ENCODE peak calls at places on chromosomes 7 and 10, in seven cellular contexts. One of them, this sample, is unnamed.

GRCh38 chr10:28043941-28044340 is 45.1 kb upstream of the ODAD2 start:
- DNase-seq in H1: no peak
- DNase-seq in activated CD4-positive, alpha-beta T cell treated with anti-CD3 and anti-CD28 coated beads, Interleukin-2, amount 10 ng/mL, durations not matched to agents 24 days and 14 days: no peak
- DNase-seq in bronchial epithelial cell: no peak
- DNase-seq in MCF 10A: no peak
- DNase-seq in effector memory CD4-positive, alpha-beta T cell: no peak
- DNase-seq in skeletal muscle cell: no peak
- DNase-seq in this sample: no peak

GRCh38 chr10:32981760-32982159 is 23.7 kb upstream of the ITGB1 start:
- DNase-seq in H1: no peak
- DNase-seq in activated CD4-positive, alpha-beta T cell treated with anti-CD3 and anti-CD28 coated beads, Interleukin-2, amount 10 ng/mL, durations not matched to agents 24 days and 14 days: peak
- DNase-seq in bronchial epithelial cell: peak
- DNase-seq in MCF 10A: peak
- DNase-seq in effector memory CD4-positive, alpha-beta T cell: no peak
- DNase-seq in skeletal muscle cell: no peak
- DNase-seq in this sample: no peak

GRCh38 chr7:117630907-117631564 is 151.2 kb downstream of the CFTR start:
- DNase-seq in H1: no peak
- DNase-seq in activated CD4-positive, alpha-beta T cell treated with anti-CD3 and anti-CD28 coated beads, Interleukin-2, amount 10 ng/mL, durations not matched to agents 24 days and 14 days: no peak
- DNase-seq in bronchial epithelial cell: no peak
- DNase-seq in MCF 10A: no peak
- DNase-seq in effector memory CD4-positive, alpha-beta T cell: no peak
- DNase-seq in skeletal muscle cell: no peak
- DNase-seq in this sample: no peak

GRCh38 chr10:3071405-3072198 is 4.3 kb downstream of the PFKP start:
- DNase-seq in H1: no peak
- DNase-seq in activated CD4-positive, alpha-beta T cell treated with anti-CD3 and anti-CD28 coated beads, Interleukin-2, amount 10 ng/mL, durations not matched to agents 24 days and 14 days: peak
- DNase-seq in bronchial epithelial cell: peak
- DNase-seq in MCF 10A: peak
- DNase-seq in effector memory CD4-positive, alpha-beta T cell: no peak
- DNase-seq in skeletal muscle cell: peak
- DNase-seq in this sample: no peak

GRCh38 chr10:97278491-97278989 is 13.9 kb downstream of the ARHGAP19 start:
- DNase-seq in H1: no peak
- DNase-seq in activated CD4-positive, alpha-beta T cell treated with anti-CD3 and anti-CD28 coated beads, Interleukin-2, amount 10 ng/mL, durations not matched to agents 24 days and 14 days: no peak
- DNase-seq in bronchial epithelial cell: peak
- DNase-seq in MCF 10A: peak
- DNase-seq in effector memory CD4-positive, alpha-beta T cell: no peak
- DNase-seq in skeletal muscle cell: peak
- DNase-seq in this sample: no peak

GRCh38 chr10:2011106-2011716 is 273.9 kb upstream of the ADARB2 start:
- DNase-seq in H1: no peak
- DNase-seq in activated CD4-positive, alpha-beta T cell treated with anti-CD3 and anti-CD28 coated beads, Interleukin-2, amount 10 ng/mL, durations not matched to agents 24 days and 14 days: peak
- DNase-seq in bronchial epithelial cell: no peak
- DNase-seq in MCF 10A: no peak
- DNase-seq in effector memory CD4-positive, alpha-beta T cell: no peak
- DNase-seq in skeletal muscle cell: no peak
- DNase-seq in this sample: no peak

GRCh38 chr7:3028071-3028766 is 15.4 kb downstream of the CARD11 start:
- DNase-seq in H1: no peak
- DNase-seq in activated CD4-positive, alpha-beta T cell treated with anti-CD3 and anti-CD28 coated beads, Interleukin-2, amount 10 ng/mL, durations not matched to agents 24 days and 14 days: peak
- DNase-seq in bronchial epithelial cell: peak
- DNase-seq in MCF 10A: peak
- DNase-seq in effector memory CD4-positive, alpha-beta T cell: no peak
- DNase-seq in skeletal muscle cell: peak
- DNase-seq in this sample: no peak

GRCh38 chr10:9608592-9608991 is 1409.1 kb upstream of the CELF2 start:
- DNase-seq in H1: no peak
- DNase-seq in activated CD4-positive, alpha-beta T cell treated with anti-CD3 and anti-CD28 coated beads, Interleukin-2, amount 10 ng/mL, durations not matched to agents 24 days and 14 days: no peak
- DNase-seq in bronchial epithelial cell: peak
- DNase-seq in MCF 10A: peak
- DNase-seq in effector memory CD4-positive, alpha-beta T cell: no peak
- DNase-seq in skeletal muscle cell: no peak
- DNase-seq in this sample: no peak

GRCh38 chr10:51077507-51077906 is 3.2 kb downstream of the PRKG1 start:
- DNase-seq in H1: no peak
- DNase-seq in activated CD4-positive, alpha-beta T cell treated with anti-CD3 and anti-CD28 coated beads, Interleukin-2, amount 10 ng/mL, durations not matched to agents 24 days and 14 days: no peak
- DNase-seq in bronchial epithelial cell: no peak
- DNase-seq in MCF 10A: no peak
- DNase-seq in effector memory CD4-positive, alpha-beta T cell: no peak
- DNase-seq in skeletal muscle cell: no peak
- DNase-seq in this sample: no peak

GRCh38 chr10:33223326-33224014 is 111.0 kb downstream of the NRP1 start:
- DNase-seq in H1: no peak
- DNase-seq in activated CD4-positive, alpha-beta T cell treated with anti-CD3 and anti-CD28 coated beads, Interleukin-2, amount 10 ng/mL, durations not matched to agents 24 days and 14 days: no peak
- DNase-seq in bronchial epithelial cell: no peak
- DNase-seq in MCF 10A: no peak
- DNase-seq in effector memory CD4-positive, alpha-beta T cell: no peak
- DNase-seq in skeletal muscle cell: no peak
- DNase-seq in this sample: no peak

GRCh38 chr10:68230268-68230667 is 1.6 kb downstream of the ATOH7 start:
- DNase-seq in H1: no peak
- DNase-seq in activated CD4-positive, alpha-beta T cell treated with anti-CD3 and anti-CD28 coated beads, Interleukin-2, amount 10 ng/mL, durations not matched to agents 24 days and 14 days: no peak
- DNase-seq in bronchial epithelial cell: no peak
- DNase-seq in MCF 10A: no peak
- DNase-seq in effector memory CD4-positive, alpha-beta T cell: no peak
- DNase-seq in skeletal muscle cell: no peak
- DNase-seq in this sample: no peak

GRCh38 chr10:104333037-104333727 is 5.1 kb downstream of the ITPRIP start:
- DNase-seq in H1: no peak
- DNase-seq in activated CD4-positive, alpha-beta T cell treated with anti-CD3 and anti-CD28 coated beads, Interleukin-2, amount 10 ng/mL, durations not matched to agents 24 days and 14 days: peak
- DNase-seq in bronchial epithelial cell: no peak
- DNase-seq in MCF 10A: no peak
- DNase-seq in effector memory CD4-positive, alpha-beta T cell: peak
- DNase-seq in skeletal muscle cell: no peak
- DNase-seq in this sample: no peak

GRCh38 chr7:131249003-131249402 is 78.7 kb upstream of the MKLN1 start:
- DNase-seq in H1: no peak
- DNase-seq in activated CD4-positive, alpha-beta T cell treated with anti-CD3 and anti-CD28 coated beads, Interleukin-2, amount 10 ng/mL, durations not matched to agents 24 days and 14 days: no peak
- DNase-seq in bronchial epithelial cell: peak
- DNase-seq in MCF 10A: peak
- DNase-seq in effector memory CD4-positive, alpha-beta T cell: no peak
- DNase-seq in skeletal muscle cell: peak
- DNase-seq in this sample: no peak

GRCh38 chr10:86651021-86651471 is 3.3 kb upstream of the OPN4 start:
- DNase-seq in H1: peak
- DNase-seq in activated CD4-positive, alpha-beta T cell treated with anti-CD3 and anti-CD28 coated beads, Interleukin-2, amount 10 ng/mL, durations not matched to agents 24 days and 14 days: no peak
- DNase-seq in bronchial epithelial cell: no peak
- DNase-seq in MCF 10A: no peak
- DNase-seq in effector memory CD4-positive, alpha-beta T cell: no peak
- DNase-seq in skeletal muscle cell: no peak
- DNase-seq in this sample: no peak

GRCh38 chr7:101159696-101160674 is 5.4 kb downstream of the VGF start:
- DNase-seq in H1: no peak
- DNase-seq in activated CD4-positive, alpha-beta T cell treated with anti-CD3 and anti-CD28 coated beads, Interleukin-2, amount 10 ng/mL, durations not matched to agents 24 days and 14 days: no peak
- DNase-seq in bronchial epithelial cell: peak
- DNase-seq in MCF 10A: peak
- DNase-seq in effector memory CD4-positive, alpha-beta T cell: no peak
- DNase-seq in skeletal muscle cell: no peak
- DNase-seq in this sample: no peak